ENCODE peak calls at places on chromosomes 12 and 14, in seven cellular contexts. X is body of pancreas, U is ovary, T is heart left ventricle, I is GM12892, O is A549, V is transverse colon. S is an unnamed sample.

GRCh38 chr14:100825691-100826331 is at the start of gene MEG3:
- DNase-seq in O (peak), T (peak), V (peak), X (peak), U (peak), I (no peak), S (peak)

GRCh38 chr14:77185093-77185465 is 3.5 kb downstream of the TMEM63C start:
- DNase-seq in V (no peak), I (no peak), U (no peak), T (no peak), O (no peak), X (no peak), S (no peak)

GRCh38 chr14:65281991-65282908 is 130.3 kb upstream of the FUT8 start:
- DNase-seq in O (no peak), T (no peak), X (no peak), I (no peak), V (no peak), U (no peak), S (no peak)

GRCh38 chr14:81990312-81990761 is 456.7 kb upstream of the SEL1L start:
- DNase-seq in X (peak), V (peak), I (no peak), O (peak), U (no peak), T (peak), S (peak)

GRCh38 chr12:27355979-27356378 is 23.3 kb downstream of the BMAL2 start:
- DNase-seq in O (no peak), U (no peak), I (no peak), V (no peak), T (no peak), X (no peak), S (no peak)

GRCh38 chr14:93938766-93939303 is 11.7 kb downstream of the FAM181A start:
- DNase-seq in X (no peak), I (no peak), O (no peak), U (no peak), T (no peak), V (no peak), S (peak)

GRCh38 chr12:65093571-65093970 is 27.5 kb downstream of the WIF1 start:
- DNase-seq in X (no peak), V (no peak), T (no peak), I (no peak), O (no peak), U (no peak), S (no peak)

GRCh38 chr12:108801736-108802665 is 55.4 kb downstream of the SSH1 start:
- DNase-seq in I (no peak), O (no peak), T (peak), X (no peak), U (peak), V (peak), S (no peak)

GRCh38 chr12:3328571-3328970 is 162.4 kb upstream of the PRMT8 start:
- DNase-seq in I (no peak), O (no peak), V (no peak), U (no peak), T (no peak), X (no peak), S (no peak)

GRCh38 chr14:97056086-97056485 is 258.9 kb downstream of the VRK1 start:
- DNase-seq in U (no peak), T (no peak), I (no peak), O (no peak), V (no peak), X (no peak), S (no peak)

GRCh38 chr12:46362895-46363581 is 9.5 kb downstream of the SLC38A2 start:
- DNase-seq in T (no peak), U (no peak), X (no peak), I (no peak), V (no peak), O (no peak), S (no peak)

GRCh38 chr14:73755434-73756014 is 41.3 kb upstream of the PNMA1 start:
- DNase-seq in I (no peak), X (peak), U (no peak), O (no peak), T (peak), V (peak), S (peak)

GRCh38 chr12:98812225-98812624 is 167.1 kb downstream of the APAF1 start:
- DNase-seq in X (no peak), I (no peak), O (no peak), T (no peak), U (no peak), V (no peak), S (no peak)

GRCh38 chr14:102317564-102318248 is 1.8 kb upstream of the ZNF839 start:
- DNase-seq in U (no peak), O (no peak), X (no peak), V (peak), I (no peak), T (peak), S (peak)

GRCh38 chr12:48795550-48796455 is 6.9 kb upstream of the ADCY6 start:
- DNase-seq in T (peak), X (peak), I (peak), U (peak), O (peak), V (peak), S (peak)

GRCh38 chr12:728781-729180 is 23.6 kb upstream of the WNK1 start:
- DNase-seq in U (no peak), V (no peak), X (no peak), I (no peak), T (no peak), O (no peak), S (no peak)

GRCh38 chr14:24883571-24883970 is 166.4 kb downstream of the STXBP6 start:
- DNase-seq in I (no peak), T (no peak), O (no peak), V (no peak), U (no peak), X (no peak), S (no peak)

GRCh38 chr12:67366530-67367196 is 97.5 kb downstream of the CAND1 start:
- DNase-seq in X (no peak), T (peak), V (no peak), U (no peak), I (no peak), O (no peak), S (no peak)

GRCh38 chr12:67457799-67458680 is 188.9 kb downstream of the CAND1 start:
- DNase-seq in T (no peak), X (no peak), O (no peak), V (no peak), U (no peak), I (no peak), S (no peak)

GRCh38 chr14:96047101-96047500 is 7.9 kb downstream of the C14orf132 start:
- DNase-seq in O (no peak), T (no peak), U (no peak), I (no peak), X (no peak), V (no peak), S (no peak)

GRCh38 chr12:42124764-42125371 is 19.8 kb downstream of the GXYLT1 start:
- DNase-seq in X (no peak), I (no peak), V (no peak), T (no peak), O (no peak), U (no peak), S (no peak)

GRCh38 chr14:72663956-72664650 is 229.8 kb downstream of the DPF3 start:
- DNase-seq in X (no peak), U (no peak), T (no peak), O (no peak), V (no peak), I (no peak), S (no peak)

DNA sequence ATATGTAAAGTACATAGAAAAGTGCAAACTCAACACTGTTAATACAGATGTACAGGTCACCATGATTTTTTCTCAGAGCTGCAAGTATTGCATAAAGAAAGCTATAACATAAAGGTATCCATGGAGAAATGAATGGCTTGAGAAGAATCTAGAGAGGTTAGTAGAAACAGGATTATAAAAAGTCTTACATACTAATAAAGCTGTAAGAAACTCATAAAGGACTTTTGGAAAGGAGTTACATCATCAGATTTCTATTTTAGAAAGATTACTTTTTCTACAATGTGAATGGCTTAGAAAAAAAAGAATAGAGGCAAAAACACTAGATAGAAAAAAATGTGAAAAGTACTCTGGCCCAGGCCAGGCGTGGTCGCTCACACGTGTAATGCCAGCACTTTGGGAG is 46.3 kb downstream of the R3HDM2 start:
- DNase-seq in U (no peak), I (no peak), T (no peak), X (no peak), V (no peak), O (no peak), S (no peak)
- TF ChIP-seq POLR2A in U (no peak), I (no peak), T (no peak), X (no peak), V (no peak), O (no peak), S (no peak)

GRCh38 chr12:39441189-39441962 is 1.5 kb downstream of the KIF21A start:
- DNase-seq in O (no peak), I (no peak), T (no peak), U (no peak), V (no peak), X (no peak), S (no peak)

GRCh38 chr12:39440781-39441180 is 2.1 kb downstream of the KIF21A start:
- DNase-seq in U (no peak), I (no peak), V (no peak), T (no peak), O (no peak), X (no peak), S (peak)

GRCh38 chr12:39443704-39444234 is 849 bp upstream of the KIF21A start:
- DNase-seq in O (peak), X (no peak), I (no peak), V (no peak), U (no peak), T (no peak), S (no peak)

GRCh38 chr12:39442895-39443703 is at the start of gene KIF21A:
- DNase-seq in U (peak), O (peak), I (peak), T (peak), V (peak), X (peak), S (peak)

DNA sequence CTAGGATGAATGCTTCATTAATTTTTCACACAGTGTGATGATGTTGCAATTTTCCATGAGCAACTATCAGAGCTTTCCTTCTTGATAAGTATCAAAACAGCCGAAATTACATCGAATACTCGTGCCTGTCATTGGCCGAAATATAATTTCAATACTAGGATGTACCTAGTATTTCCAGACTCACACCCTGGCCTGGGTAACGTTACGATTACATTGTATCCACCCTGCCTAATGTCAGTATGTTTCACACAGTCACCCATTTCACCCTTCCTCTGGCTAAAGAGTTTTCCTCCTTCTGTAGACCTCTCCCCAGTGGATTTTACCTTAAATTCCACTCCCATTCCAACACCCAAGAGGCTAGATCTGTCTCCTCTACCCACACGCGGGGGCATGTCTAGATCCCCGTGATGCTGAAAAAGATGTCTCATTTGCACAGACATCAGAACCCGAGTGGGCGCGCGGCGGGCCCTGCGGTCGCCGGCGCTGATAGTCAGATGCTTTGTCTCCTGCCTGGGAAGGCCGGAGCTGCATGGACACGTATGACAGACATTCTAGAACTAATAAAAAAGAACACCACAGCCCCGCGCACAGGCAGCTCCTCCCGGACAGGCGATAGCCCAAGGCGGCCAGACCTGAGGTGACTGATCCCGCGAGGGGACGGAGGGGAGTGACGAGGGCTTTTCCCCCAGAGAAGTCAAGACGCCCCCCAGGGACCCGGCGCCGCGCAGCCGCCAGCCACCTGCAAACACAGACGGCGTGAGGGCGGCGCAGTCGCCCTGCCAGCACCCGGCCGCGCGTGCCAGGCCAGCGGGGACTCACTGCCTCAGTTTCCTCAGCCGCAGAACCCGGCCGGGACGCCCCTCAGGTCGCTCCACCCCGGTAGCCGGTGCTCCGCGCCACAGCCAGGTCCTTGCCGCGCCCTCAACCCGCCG is 691 bp downstream of the KIF21A start:
- DNase-seq in U (peak), O (peak), X (peak), I (peak), V (no peak), T (peak), S (peak)
- TF ChIP-seq POLR2A in U (no peak), O (no peak), X (no peak), I (no peak), V (no peak), T (no peak), S (no peak)

GRCh38 chr14:66422019-66422946 is 63.9 kb upstream of the CCDC196 start:
- DNase-seq in I (no peak), X (no peak), O (no peak), U (no peak), T (no peak), V (no peak), S (no peak)
- TF ChIP-seq POLR2A in I (no peak), X (no peak), O (no peak), U (no peak), T (no peak), V (no peak), S (no peak)

GRCh38 chr14:39432619-39433451 is 602 bp upstream of the FBXO33 start:
- DNase-seq in I (peak), O (peak), V (peak), X (peak), T (peak), U (peak), S (peak)
- TF ChIP-seq POLR2A in I (peak), O (peak), V (peak), X (peak), T (no peak), U (peak), S (no peak)

GRCh38 chr14:105844810-105845724 is 318.7 kb downstream of the TMEM121 start:
- DNase-seq in I (no peak), U (peak), V (no peak), T (no peak), O (no peak), X (no peak), S (no peak)
- TF ChIP-seq POLR2A in I (no peak), U (no peak), V (no peak), T (no peak), O (no peak), X (no peak), S (no peak)

GRCh38 chr14:75279153-75279738 is 618 bp downstream of the FOS start:
- DNase-seq in U (peak), I (peak), T (peak), V (peak), X (peak), O (no peak), S (peak)
- TF ChIP-seq POLR2A in U (peak), I (no peak), T (no peak), V (no peak), X (no peak), O (no peak), S (peak)

GRCh38 chr14:56117765-56118610 is at the start of gene PELI2:
- DNase-seq in X (peak), V (peak), T (peak), U (peak), O (peak), I (peak), S (peak)
- TF ChIP-seq POLR2A in X (peak), V (peak), T (no peak), U (peak), O (peak), I (no peak), S (no peak)

DNA sequence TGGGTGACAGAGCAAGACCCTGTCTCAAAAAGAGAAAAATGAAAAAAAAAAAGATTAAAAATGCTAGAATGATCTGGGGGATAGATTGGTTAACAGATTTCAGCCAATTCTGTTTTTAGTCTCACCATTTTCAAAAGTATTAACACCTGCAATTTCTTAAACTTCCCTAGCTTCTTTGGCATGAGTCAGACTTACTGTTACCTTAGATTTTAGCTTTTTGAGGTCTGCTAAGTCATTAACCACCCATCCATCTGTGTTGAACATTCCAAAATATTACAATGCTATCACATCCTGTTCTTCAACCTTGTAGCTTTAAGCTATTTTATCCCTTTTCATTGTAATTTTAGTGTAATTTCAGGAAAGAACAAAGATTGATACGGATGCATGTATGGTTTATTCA is 59.3 kb downstream of the PPP1R13B start:
- DNase-seq in O (no peak), T (no peak), I (no peak), V (no peak), U (no peak), X (no peak), S (no peak)
- TF ChIP-seq POLR2A in O (no peak), T (no peak), I (no peak), V (no peak), U (no peak), X (no peak), S (no peak)